ENCODE peak calls at places on chromosomes 7 and 10, in ten cellular contexts. One of them, this sample, is unnamed.
A peak's percentile ranks its signal among the peaks of the same experiment; 100 is the strongest.

GRCh38 chr7:22332481-22332880 is 24.5 kb downstream of the RAPGEF5 start:
- DNase-seq in kidney: no peak
- DNase-seq in PC-9: no peak
- DNase-seq in GM23248: no peak
- DNase-seq in aorta: no peak
- DNase-seq in Peyer's patch: no peak
- DNase-seq in stomach: no peak
- DNase-seq in AG04450: no peak
- DNase-seq in prostate gland: no peak
- DNase-seq in GM23338: no peak
- DNase-seq in this sample: no peak

GRCh38 chr10:123136221-123136805 is 543 bp downstream of the HMX3 start:
- DNase-seq in kidney: no peak
- DNase-seq in PC-9: no peak
- DNase-seq in GM23248: no peak
- DNase-seq in aorta: no peak
- DNase-seq in Peyer's patch: no peak
- DNase-seq in stomach: no peak
- DNase-seq in AG04450: no peak
- DNase-seq in prostate gland: no peak
- DNase-seq in GM23338: peak; percentile 22
- DNase-seq in this sample: no peak

GRCh38 chr10:86795353-86795752 is 38.9 kb downstream of the BMPR1A start:
- DNase-seq in kidney: no peak
- DNase-seq in PC-9: no peak
- DNase-seq in GM23248: peak; percentile 78
- DNase-seq in aorta: no peak
- DNase-seq in Peyer's patch: no peak
- DNase-seq in stomach: no peak
- DNase-seq in AG04450: peak; percentile 51
- DNase-seq in prostate gland: no peak
- DNase-seq in GM23338: peak; percentile 89
- DNase-seq in this sample: no peak

GRCh38 chr7:7965301-7965700 is 3.3 kb upstream of the GLCCI1 start:
- DNase-seq in kidney: no peak
- DNase-seq in PC-9: no peak
- DNase-seq in GM23248: no peak
- DNase-seq in aorta: no peak
- DNase-seq in Peyer's patch: no peak
- DNase-seq in stomach: no peak
- DNase-seq in AG04450: no peak
- DNase-seq in prostate gland: no peak
- DNase-seq in GM23338: no peak
- DNase-seq in this sample: no peak

GRCh38 chr7:29457141-29457561 is 106.5 kb upstream of the PRR15 start:
- DNase-seq in kidney: no peak
- DNase-seq in PC-9: no peak
- DNase-seq in GM23248: peak; percentile 26
- DNase-seq in aorta: no peak
- DNase-seq in Peyer's patch: no peak
- DNase-seq in stomach: no peak
- DNase-seq in AG04450: no peak
- DNase-seq in prostate gland: no peak
- DNase-seq in GM23338: no peak
- DNase-seq in this sample: no peak

GRCh38 chr7:101702362-101702850 is 73.3 kb upstream of the MYL10 start:
- DNase-seq in kidney: no peak
- DNase-seq in PC-9: no peak
- DNase-seq in GM23248: peak; percentile 39
- DNase-seq in aorta: no peak
- DNase-seq in Peyer's patch: no peak
- DNase-seq in stomach: no peak
- DNase-seq in AG04450: no peak
- DNase-seq in prostate gland: peak; percentile 49
- DNase-seq in GM23338: peak; percentile 63
- DNase-seq in this sample: no peak

GRCh38 chr7:37495574-37496184 is 47.0 kb upstream of the ELMO1 start:
- DNase-seq in kidney: no peak
- DNase-seq in PC-9: no peak
- DNase-seq in GM23248: peak; percentile 51
- DNase-seq in aorta: no peak
- DNase-seq in Peyer's patch: no peak
- DNase-seq in stomach: no peak
- DNase-seq in AG04450: no peak
- DNase-seq in prostate gland: no peak
- DNase-seq in GM23338: peak; percentile 63
- DNase-seq in this sample: no peak

GRCh38 chr7:114791771-114792170 is 130.1 kb upstream of the MDFIC start:
- DNase-seq in kidney: no peak
- DNase-seq in PC-9: no peak
- DNase-seq in GM23248: no peak
- DNase-seq in aorta: no peak
- DNase-seq in Peyer's patch: no peak
- DNase-seq in stomach: no peak
- DNase-seq in AG04450: no peak
- DNase-seq in prostate gland: no peak
- DNase-seq in GM23338: no peak
- DNase-seq in this sample: no peak

GRCh38 chr7:68407460-68407859 is 1190.8 kb upstream of the AUTS2 start:
- DNase-seq in kidney: no peak
- DNase-seq in PC-9: no peak
- DNase-seq in GM23248: no peak
- DNase-seq in aorta: no peak
- DNase-seq in Peyer's patch: no peak
- DNase-seq in stomach: no peak
- DNase-seq in AG04450: no peak
- DNase-seq in prostate gland: no peak
- DNase-seq in GM23338: peak; percentile 12
- DNase-seq in this sample: no peak

GRCh38 chr10:35875281-35875680 is 233.2 kb upstream of the FZD8 start:
- DNase-seq in kidney: no peak
- DNase-seq in PC-9: no peak
- DNase-seq in GM23248: peak; percentile 23
- DNase-seq in aorta: no peak
- DNase-seq in Peyer's patch: no peak
- DNase-seq in stomach: no peak
- DNase-seq in AG04450: no peak
- DNase-seq in prostate gland: no peak
- DNase-seq in GM23338: peak; percentile 69
- DNase-seq in this sample: no peak

GRCh38 chr7:101235050-101235449 is 2.6 kb downstream of the CLDN15 start:
- DNase-seq in kidney: no peak
- DNase-seq in PC-9: no peak
- DNase-seq in GM23248: peak; percentile 23
- DNase-seq in aorta: no peak
- DNase-seq in Peyer's patch: no peak
- DNase-seq in stomach: no peak
- DNase-seq in AG04450: no peak
- DNase-seq in prostate gland: no peak
- DNase-seq in GM23338: peak; percentile 66
- DNase-seq in this sample: no peak

GRCh38 chr10:8312079-8312478 is 257.6 kb downstream of the GATA3 start:
- DNase-seq in kidney: no peak
- DNase-seq in PC-9: no peak
- DNase-seq in GM23248: no peak
- DNase-seq in aorta: no peak
- DNase-seq in Peyer's patch: no peak
- DNase-seq in stomach: no peak
- DNase-seq in AG04450: no peak
- DNase-seq in prostate gland: no peak
- DNase-seq in GM23338: no peak
- DNase-seq in this sample: no peak

GRCh38 chr10:28913850-28914249 is 236.5 kb downstream of the BAMBI start:
- DNase-seq in kidney: no peak
- DNase-seq in PC-9: no peak
- DNase-seq in GM23248: no peak
- DNase-seq in aorta: no peak
- DNase-seq in Peyer's patch: no peak
- DNase-seq in stomach: no peak
- DNase-seq in AG04450: no peak
- DNase-seq in prostate gland: no peak
- DNase-seq in GM23338: no peak
- DNase-seq in this sample: no peak

GRCh38 chr7:130071701-130072622 is 1.6 kb downstream of the KLHDC10 start:
- DNase-seq in kidney: no peak
- DNase-seq in PC-9: peak; percentile 66
- DNase-seq in GM23248: peak; percentile 88
- DNase-seq in aorta: no peak
- DNase-seq in Peyer's patch: peak; percentile 37
- DNase-seq in stomach: peak; percentile 51
- DNase-seq in AG04450: peak; percentile 80
- DNase-seq in prostate gland: peak; percentile 50
- DNase-seq in GM23338: peak; percentile 91
- DNase-seq in this sample: no peak

GRCh38 chr7:142364551-142364950 is 106.7 kb upstream of the PRSS58 start:
- DNase-seq in kidney: no peak
- DNase-seq in PC-9: no peak
- DNase-seq in GM23248: no peak
- DNase-seq in aorta: no peak
- DNase-seq in Peyer's patch: no peak
- DNase-seq in stomach: no peak
- DNase-seq in AG04450: no peak
- DNase-seq in prostate gland: no peak
- DNase-seq in GM23338: no peak
- DNase-seq in this sample: no peak

GRCh38 chr7:142359694-142360279 is 101.9 kb upstream of the PRSS58 start:
- DNase-seq in kidney: no peak
- DNase-seq in PC-9: no peak
- DNase-seq in GM23248: peak; percentile 16
- DNase-seq in aorta: no peak
- DNase-seq in Peyer's patch: no peak
- DNase-seq in stomach: no peak
- DNase-seq in AG04450: no peak
- DNase-seq in prostate gland: no peak
- DNase-seq in GM23338: no peak
- DNase-seq in this sample: no peak

GRCh38 chr7:142362349-142362748 is 104.5 kb upstream of the PRSS58 start:
- DNase-seq in kidney: no peak
- DNase-seq in PC-9: no peak
- DNase-seq in GM23248: no peak
- DNase-seq in aorta: no peak
- DNase-seq in Peyer's patch: no peak
- DNase-seq in stomach: no peak
- DNase-seq in AG04450: no peak
- DNase-seq in prostate gland: no peak
- DNase-seq in GM23338: no peak
- DNase-seq in this sample: no peak

GRCh38 chr7:142365410-142365842 is 107.6 kb upstream of the PRSS58 start:
- DNase-seq in kidney: no peak
- DNase-seq in PC-9: no peak
- DNase-seq in GM23248: no peak
- DNase-seq in aorta: no peak
- DNase-seq in Peyer's patch: no peak
- DNase-seq in stomach: no peak
- DNase-seq in AG04450: no peak
- DNase-seq in prostate gland: no peak
- DNase-seq in GM23338: peak; percentile 95
- DNase-seq in this sample: no peak
- H3K27ac ChIP-seq in kidney: no peak overlapping the region
- H3K27ac ChIP-seq in PC-9: no peak overlapping the region
- H3K27ac ChIP-seq in GM23248: no peak overlapping the region
- H3K27ac ChIP-seq in aorta: no peak overlapping the region
- H3K27ac ChIP-seq in Peyer's patch: no peak overlapping the region
- H3K27ac ChIP-seq in stomach: no peak overlapping the region
- H3K27ac ChIP-seq in AG04450: no peak overlapping the region
- H3K27ac ChIP-seq in prostate gland: no peak overlapping the region
- H3K27ac ChIP-seq in GM23338: peak overlapping the region; percentile 95
- H3K27ac ChIP-seq in this sample: no peak overlapping the region

DNA sequence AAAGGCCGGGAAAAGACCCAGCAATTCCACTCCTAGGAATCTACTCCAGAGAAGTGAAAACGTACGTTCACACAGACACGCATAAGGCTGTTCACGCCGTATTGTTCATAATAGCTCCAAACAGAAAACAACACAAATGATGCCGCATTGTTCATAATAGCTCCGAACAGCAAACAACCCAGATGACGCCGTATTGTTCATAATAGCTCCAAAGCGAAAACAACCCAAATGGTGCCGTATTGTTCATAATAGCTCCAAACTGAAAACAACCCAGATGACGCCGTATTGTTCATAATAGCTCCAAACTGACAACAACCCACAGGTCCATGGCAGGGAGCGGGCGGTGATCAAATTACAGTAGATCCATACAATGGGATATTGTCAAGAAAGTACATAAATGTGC is 85.2 kb upstream of the DNAAF5 start:
- DNase-seq in kidney: peak; percentile 8
- DNase-seq in PC-9: no peak
- DNase-seq in GM23248: no peak
- DNase-seq in aorta: no peak
- DNase-seq in Peyer's patch: no peak
- DNase-seq in stomach: no peak
- DNase-seq in AG04450: no peak
- DNase-seq in prostate gland: no peak
- DNase-seq in GM23338: peak; percentile 54
- DNase-seq in this sample: no peak
- H3K4me3 ChIP-seq in kidney: no peak overlapping the region
- H3K4me3 ChIP-seq in PC-9: no peak overlapping the region
- H3K4me3 ChIP-seq in GM23248: no peak overlapping the region
- H3K4me3 ChIP-seq in aorta: no peak overlapping the region
- H3K4me3 ChIP-seq in Peyer's patch: no peak overlapping the region
- H3K4me3 ChIP-seq in stomach: no peak overlapping the region
- H3K4me3 ChIP-seq in AG04450: no peak overlapping the region
- H3K4me3 ChIP-seq in prostate gland: no peak overlapping the region
- H3K4me3 ChIP-seq in GM23338: no peak overlapping the region
- H3K4me3 ChIP-seq in this sample: no peak overlapping the region

GRCh38 chr10:3106908-3107425 is 39.6 kb downstream of the PFKP start:
- DNase-seq in kidney: peak; percentile 52
- DNase-seq in PC-9: no peak
- DNase-seq in GM23248: peak; percentile 61
- DNase-seq in aorta: peak; percentile 34
- DNase-seq in Peyer's patch: no peak
- DNase-seq in stomach: no peak
- DNase-seq in AG04450: peak; percentile 15
- DNase-seq in prostate gland: no peak
- DNase-seq in GM23338: no peak
- DNase-seq in this sample: no peak
- H3K27ac ChIP-seq in kidney: peak overlapping the region; percentile 88
- H3K27ac ChIP-seq in PC-9: no peak overlapping the region
- H3K27ac ChIP-seq in GM23248: peak overlapping the region; percentile 99
- H3K27ac ChIP-seq in aorta: peak overlapping the region; percentile 73
- H3K27ac ChIP-seq in Peyer's patch: no peak overlapping the region
- H3K27ac ChIP-seq in stomach: peak overlapping the region; percentile 82
- H3K27ac ChIP-seq in AG04450: peak overlapping the region; percentile 94
- H3K27ac ChIP-seq in prostate gland: peak overlapping the region; percentile 63
- H3K27ac ChIP-seq in GM23338: no peak overlapping the region
- H3K27ac ChIP-seq in this sample: peak overlapping the region; percentile 57

DNA sequence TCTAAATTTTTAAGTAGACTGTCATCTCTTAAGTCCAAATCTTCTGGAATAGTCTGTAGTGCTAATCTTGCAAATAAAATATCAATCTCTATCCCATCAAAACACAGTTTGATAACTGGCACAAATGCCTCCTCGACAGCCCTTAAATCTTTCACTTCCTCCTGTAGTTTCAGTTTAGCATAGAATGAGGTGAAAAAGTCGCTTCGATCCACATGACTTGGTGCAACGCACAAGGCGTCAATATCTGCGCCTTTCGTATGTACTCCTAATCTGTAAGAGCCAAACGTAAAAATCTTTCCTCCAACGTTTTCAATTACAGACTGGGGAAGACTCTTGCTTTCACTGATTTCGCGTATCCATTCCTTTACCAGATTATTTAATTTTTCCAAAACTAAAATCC is 603 bp downstream of the PAPOLB start:
- DNase-seq in kidney: no peak
- DNase-seq in PC-9: no peak
- DNase-seq in GM23248: no peak
- DNase-seq in aorta: no peak
- DNase-seq in Peyer's patch: no peak
- DNase-seq in stomach: no peak
- DNase-seq in AG04450: no peak
- DNase-seq in prostate gland: no peak
- DNase-seq in GM23338: no peak
- DNase-seq in this sample: no peak
- H3K4me3 ChIP-seq in kidney: peak overlapping the region; percentile 29
- H3K4me3 ChIP-seq in PC-9: no peak overlapping the region
- H3K4me3 ChIP-seq in GM23248: peak overlapping the region; percentile 55
- H3K4me3 ChIP-seq in aorta: no peak overlapping the region
- H3K4me3 ChIP-seq in Peyer's patch: peak overlapping the region; percentile 10
- H3K4me3 ChIP-seq in stomach: peak overlapping the region; percentile 34
- H3K4me3 ChIP-seq in AG04450: no peak overlapping the region
- H3K4me3 ChIP-seq in prostate gland: peak overlapping the region; percentile 27
- H3K4me3 ChIP-seq in GM23338: peak overlapping the region; percentile 52
- H3K4me3 ChIP-seq in this sample: peak overlapping the region; percentile 47